ENCODE peak calls at places on chromosomes 12 and 14, in four cellular contexts. V is K562, I is WTC11, B is HepG2. T is an unnamed sample.

GRCh38 chr14:50018236-50019210 is 97.8 kb downstream of the VCPKMT start:
- DNase-seq in V (no peak), I (no peak), B (peak; percentile 83), T (peak; percentile 41)

GRCh38 chr12:71730936-71731335 is 23.7 kb upstream of the RAB21 start:
- DNase-seq in V (no peak), I (no peak), B (no peak), T (no peak)

GRCh38 chr12:100908501-100908900 is 113.9 kb downstream of the ANO4 start:
- DNase-seq in V (no peak), I (no peak), B (no peak), T (no peak)

GRCh38 chr12:47816646-47817271 is 2.9 kb downstream of the HDAC7 start:
- DNase-seq in V (no peak), I (no peak), B (no peak), T (no peak)

GRCh38 chr12:100758083-100758482 is 36.5 kb upstream of the ANO4 start:
- DNase-seq in V (no peak), I (no peak), B (no peak), T (no peak)

GRCh38 chr12:4855121-4855924 is 54.4 kb upstream of the KCNA1 start:
- DNase-seq in V (peak; percentile 38), I (peak; percentile 72), B (peak; percentile 66), T (peak; percentile 56)

GRCh38 chr12:95848575-95849388 is 10.0 kb upstream of the SNRPF start:
- DNase-seq in V (no peak), I (no peak), B (peak; percentile 51), T (peak; percentile 78)

GRCh38 chr14:99745307-99745951 is 47.8 kb upstream of the EML1 start:
- DNase-seq in V (no peak), I (no peak), B (no peak), T (no peak)

GRCh38 chr14:68683326-68683725 is 109.5 kb downstream of the ZFP36L1 start:
- DNase-seq in V (no peak), I (no peak), B (no peak), T (no peak)

GRCh38 chr12:26097046-26097878 is 27.6 kb downstream of the BHLHE41 start:
- DNase-seq in V (peak; percentile 78), I (peak; percentile 65), B (peak; percentile 49), T (peak; percentile 80)

GRCh38 chr14:23174266-23174665 is 9.2 kb downstream of the SLC7A8 start:
- DNase-seq in V (no peak), I (no peak), B (no peak), T (no peak)

GRCh38 chr12:121132601-121133481 is at the start of gene P2RX7:
- DNase-seq in V (peak; percentile 45), I (peak; percentile 45), B (no peak), T (peak; percentile 59)

GRCh38 chr14:61385002-61385685 is 63.8 kb downstream of the PRKCH start:
- DNase-seq in V (no peak), I (no peak), B (no peak), T (no peak)

GRCh38 chr12:6647083-6647604 is at the start of gene ACRBP:
- DNase-seq in V (no peak), I (peak; percentile 76), B (no peak), T (no peak)

GRCh38 chr12:43758247-43758727 is 303 bp downstream of the PUS7L start:
- DNase-seq in V (peak; percentile 56), I (peak; percentile 16), B (peak; percentile 37), T (peak; percentile 39)

GRCh38 chr12:86660488-86661171 is 404.4 kb upstream of the MGAT4C start:
- DNase-seq in V (no peak), I (no peak), B (no peak), T (peak; percentile 31)

GRCh38 chr12:107560194-107560905 is 125.2 kb upstream of the PWP1 start:
- DNase-seq in V (no peak), I (peak; percentile 15), B (peak; percentile 12), T (no peak)

GRCh38 chr12:90959538-90960139 is 4.7 kb upstream of the CCER1 start:
- DNase-seq in V (peak; percentile 13), I (no peak), B (peak; percentile 26), T (peak; percentile 29)

GRCh38 chr14:22549981-22550670 is 38.9 kb downstream of the DAD1 start:
- DNase-seq in V (no peak), I (no peak), B (no peak), T (no peak)

GRCh38 chr12:111318450-111318849 is 50.4 kb downstream of the PHETA1 start:
- DNase-seq in V (no peak), I (no peak), B (no peak), T (no peak)

DNA sequence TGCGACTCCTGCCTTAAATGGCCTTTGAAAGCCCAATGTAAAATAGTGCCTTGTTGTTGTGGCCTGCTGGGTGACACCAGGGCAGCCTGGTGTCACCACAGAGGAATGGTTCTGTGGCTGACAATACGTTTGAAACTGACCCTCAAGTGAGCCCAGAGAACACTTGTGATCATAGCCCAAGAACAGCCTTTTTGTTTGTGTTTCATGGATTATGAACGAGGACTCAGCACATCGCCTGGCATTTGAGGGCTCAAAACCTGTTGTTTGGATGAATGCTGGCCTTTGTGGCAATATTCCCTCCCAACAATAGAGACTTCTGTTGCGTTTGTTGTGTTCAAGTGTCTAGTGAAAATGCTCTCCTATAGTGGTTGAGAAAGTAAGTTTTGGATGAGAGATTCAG is 48.5 kb downstream of the TSPAN9 start:
- DNase-seq in V (no peak), I (no peak), B (no peak), T (no peak)
- TF ChIP-seq JUN in V (no peak), I (no peak), B (no peak), T (no peak)

DNA sequence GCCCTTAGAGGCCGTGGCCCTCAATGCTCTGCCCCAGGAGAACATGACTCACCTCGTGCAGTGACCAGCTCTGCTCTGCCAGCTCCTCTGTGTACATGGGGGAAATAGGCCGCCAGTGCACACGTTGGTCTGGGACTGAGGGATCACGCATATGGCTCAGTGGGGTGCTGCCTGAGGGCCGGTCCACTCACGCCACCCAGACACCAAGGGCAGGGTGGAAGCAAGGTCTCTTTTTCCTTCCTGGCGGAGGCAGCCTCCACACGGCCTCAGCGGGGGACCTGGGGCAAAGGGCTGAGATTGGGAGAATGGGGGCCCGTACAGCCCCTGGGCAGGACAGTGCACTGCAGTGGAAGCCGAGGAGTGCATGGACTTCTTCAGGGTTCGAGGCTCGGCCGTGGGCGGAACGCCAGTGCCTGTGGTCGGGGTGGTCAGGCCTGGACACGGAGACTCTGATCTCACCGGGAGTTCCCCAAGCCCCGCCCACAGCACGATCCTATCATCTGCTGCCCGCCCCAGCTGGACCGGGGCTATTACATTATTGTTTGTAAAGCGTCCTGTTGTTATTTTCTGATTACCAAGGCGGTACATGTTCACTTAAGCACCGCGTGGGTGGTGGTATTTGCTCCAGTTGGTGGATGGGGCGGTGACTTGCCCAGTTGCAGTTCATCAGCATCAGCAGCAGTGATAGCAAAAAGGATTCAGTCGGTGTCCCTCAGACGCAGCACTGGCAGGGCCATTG is 38.8 kb upstream of the TDRD9 start:
- DNase-seq in V (peak; percentile 50), I (no peak), B (peak; percentile 50), T (no peak)
- TF ChIP-seq ESRRA in V (no peak), I (no peak), B (peak; percentile 46), T (no peak)

GRCh38 chr12:3046441-3047200 is 30.6 kb upstream of the TSPAN9 start:
- DNase-seq in V (no peak), I (peak; percentile 8), B (no peak), T (no peak)
- TF ChIP-seq JUN in V (no peak), I (no peak), B (no peak), T (no peak)

GRCh38 chr14:101721951-101722661 is 39.4 kb upstream of the PPP2R5C start:
- DNase-seq in V (no peak), I (no peak), B (peak; percentile 47), T (no peak)
- TF ChIP-seq ESRRA in V (no peak), I (no peak), B (no peak), T (no peak)

DNA sequence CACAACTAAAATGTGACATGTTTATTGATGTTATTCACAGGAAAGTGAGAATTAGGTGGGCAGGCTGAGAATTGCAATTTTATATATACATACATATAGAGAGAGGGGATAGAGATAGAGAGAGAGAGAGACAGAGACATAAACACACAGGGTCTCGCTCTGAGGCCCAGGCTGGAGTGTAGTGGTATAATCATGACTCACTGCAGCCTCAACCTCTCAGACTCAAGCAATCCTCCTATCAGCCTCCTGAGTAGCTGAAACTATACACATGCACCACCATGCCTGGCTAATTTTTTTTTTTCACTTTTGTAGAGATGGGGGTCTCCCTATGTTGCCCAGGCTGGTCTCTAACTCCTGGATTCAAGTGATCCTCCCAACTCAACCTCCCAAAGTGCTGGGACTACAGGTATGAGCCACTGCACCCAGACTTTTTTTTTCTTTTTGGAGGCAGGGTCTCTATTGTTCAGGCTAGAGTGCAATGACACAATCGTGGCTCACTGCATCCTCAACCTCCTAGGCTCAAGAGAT is 49.1 kb downstream of the R3HDM2 start:
- DNase-seq in V (no peak), I (no peak), B (no peak), T (no peak)
- TF ChIP-seq JUN in V (no peak), I (no peak), B (no peak), T (no peak)

DNA sequence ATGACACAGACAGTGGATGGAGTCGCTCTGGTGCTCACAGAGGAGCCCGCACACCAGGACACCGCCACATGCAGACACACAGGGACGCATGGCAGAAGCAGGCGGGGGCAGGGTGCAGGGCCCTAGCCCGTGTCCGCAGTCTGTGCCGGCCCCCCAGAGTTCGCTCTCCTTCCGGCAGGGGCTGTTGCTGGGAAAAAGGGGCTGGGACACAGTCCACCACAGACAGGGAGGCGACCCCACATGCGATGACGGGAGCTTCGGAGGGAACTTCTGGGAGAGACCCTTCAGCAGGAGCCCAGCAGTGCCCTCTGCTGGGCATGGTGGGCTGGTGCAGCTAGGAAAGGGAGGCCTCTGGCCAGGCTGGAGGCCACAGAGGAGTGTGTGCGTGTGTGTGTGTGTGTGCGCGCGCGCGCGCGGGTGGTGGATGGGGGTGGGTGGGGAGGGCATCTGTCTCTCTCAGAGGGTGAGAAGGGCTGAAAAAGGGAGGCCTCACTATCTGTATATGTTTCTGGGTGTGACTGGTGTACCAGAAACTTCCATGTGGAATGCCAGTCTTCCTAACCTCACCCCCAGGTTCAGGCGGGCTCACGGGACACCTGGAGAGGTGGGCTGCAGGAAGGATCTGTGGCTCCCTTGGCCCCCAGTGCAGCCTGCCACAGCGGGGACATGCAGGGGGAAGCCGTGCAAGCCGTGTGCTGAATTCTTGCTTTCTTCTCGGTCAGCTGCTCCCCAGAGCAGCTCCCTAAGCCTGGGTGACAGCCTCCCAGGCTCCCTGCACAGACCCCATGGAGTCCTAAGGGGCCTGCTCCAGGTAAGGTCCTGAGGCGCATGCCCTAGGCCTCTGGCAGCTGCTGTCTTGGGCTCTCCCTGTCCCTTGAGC is 60.7 kb downstream of the PLEKHG3 start:
- DNase-seq in V (peak; percentile 55), I (peak; percentile 86), B (peak; percentile 53), T (peak; percentile 83)
- TF ChIP-seq ESRRA in V (no peak), I (no peak), B (no peak), T (no peak)

DNA sequence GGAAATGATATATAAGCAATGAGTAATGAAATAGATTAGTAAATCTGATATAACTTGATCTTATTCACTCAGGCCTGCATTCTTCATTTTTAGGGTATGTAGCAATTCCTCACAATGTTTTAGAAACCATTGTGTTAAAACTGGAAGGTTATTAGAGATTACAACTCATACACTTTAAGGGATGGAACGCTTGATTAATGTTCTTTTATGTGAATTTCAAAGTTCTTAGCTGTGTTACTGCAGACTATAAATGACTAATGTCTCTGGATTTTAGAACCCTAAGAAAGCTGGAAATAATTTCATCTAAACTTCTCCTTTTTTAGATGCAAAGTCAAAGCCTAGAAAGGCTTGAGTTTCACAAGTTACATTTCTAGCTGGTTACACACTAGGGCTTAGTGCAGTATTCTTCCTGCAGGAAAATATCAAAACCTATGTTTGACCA is 148.2 kb upstream of the CLEC14A start:
- DNase-seq in V (no peak), I (no peak), B (no peak), T (no peak)
- TF ChIP-seq JUN in V (no peak), I (no peak), B (no peak), T (no peak)